ENCODE peak calls at places on chromosome X, in four cellular contexts. One of them, this sample, is unnamed.

GRCh38 chrX:63349307-63349706 is 1.8 kb downstream of the SPIN4 start:
- DNase-seq in fibroblast of lung: no peak
- DNase-seq in activated CD4-positive, alpha-beta T cell treated with anti-CD3 and anti-CD28 coated beads, Interleukin-2, amount 10 ng/mL, durations not matched to agents 7 days and 5 days: no peak
- DNase-seq in dorsolateral prefrontal cortex: no peak
- DNase-seq in this sample: no peak

GRCh38 chrX:129777218-129777768 is 2.5 kb upstream of the SASH3 start:
- DNase-seq in fibroblast of lung: no peak
- DNase-seq in activated CD4-positive, alpha-beta T cell treated with anti-CD3 and anti-CD28 coated beads, Interleukin-2, amount 10 ng/mL, durations not matched to agents 7 days and 5 days: peak
- DNase-seq in dorsolateral prefrontal cortex: no peak
- DNase-seq in this sample: peak

GRCh38 chrX:139121616-139122286 is 408.8 kb upstream of the F9 start:
- DNase-seq in fibroblast of lung: no peak
- DNase-seq in dorsolateral prefrontal cortex: no peak
- DNase-seq in activated CD4-positive, alpha-beta T cell treated with anti-CD3 and anti-CD28 coated beads, Interleukin-2, amount 10 ng/mL, durations not matched to agents 7 days and 5 days: no peak
- DNase-seq in this sample: no peak

GRCh38 chrX:24899391-24899790 is 116.4 kb downstream of the ARX start:
- DNase-seq in dorsolateral prefrontal cortex: no peak
- DNase-seq in activated CD4-positive, alpha-beta T cell treated with anti-CD3 and anti-CD28 coated beads, Interleukin-2, amount 10 ng/mL, durations not matched to agents 7 days and 5 days: no peak
- DNase-seq in fibroblast of lung: no peak
- DNase-seq in this sample: no peak

GRCh38 chrX:153728095-153728494 is 3.4 kb downstream of the ABCD1 start:
- DNase-seq in activated CD4-positive, alpha-beta T cell treated with anti-CD3 and anti-CD28 coated beads, Interleukin-2, amount 10 ng/mL, durations not matched to agents 7 days and 5 days: no peak
- DNase-seq in dorsolateral prefrontal cortex: no peak
- DNase-seq in fibroblast of lung: no peak
- DNase-seq in this sample: no peak

GRCh38 chrX:130125090-130125489 is 14.8 kb upstream of the ELF4 start:
- DNase-seq in activated CD4-positive, alpha-beta T cell treated with anti-CD3 and anti-CD28 coated beads, Interleukin-2, amount 10 ng/mL, durations not matched to agents 7 days and 5 days: no peak
- DNase-seq in dorsolateral prefrontal cortex: peak
- DNase-seq in fibroblast of lung: peak
- DNase-seq in this sample: no peak

GRCh38 chrX:119381349-119381944 is 17.7 kb upstream of the SLC25A43 start:
- DNase-seq in fibroblast of lung: no peak
- DNase-seq in activated CD4-positive, alpha-beta T cell treated with anti-CD3 and anti-CD28 coated beads, Interleukin-2, amount 10 ng/mL, durations not matched to agents 7 days and 5 days: no peak
- DNase-seq in dorsolateral prefrontal cortex: no peak
- DNase-seq in this sample: no peak

GRCh38 chrX:646228-646495 is 15.6 kb downstream of the SHOX start:
- DNase-seq in activated CD4-positive, alpha-beta T cell treated with anti-CD3 and anti-CD28 coated beads, Interleukin-2, amount 10 ng/mL, durations not matched to agents 7 days and 5 days: no peak
- DNase-seq in dorsolateral prefrontal cortex: no peak
- DNase-seq in fibroblast of lung: no peak
- DNase-seq in this sample: no peak

GRCh38 chrX:135384161-135384836 is 37.4 kb upstream of the SMIM10L2A start:
- DNase-seq in fibroblast of lung: no peak
- DNase-seq in activated CD4-positive, alpha-beta T cell treated with anti-CD3 and anti-CD28 coated beads, Interleukin-2, amount 10 ng/mL, durations not matched to agents 7 days and 5 days: peak
- DNase-seq in dorsolateral prefrontal cortex: no peak
- DNase-seq in this sample: peak

GRCh38 chrX:2889045-2889605 is 40.0 kb downstream of the ARSD start:
- DNase-seq in dorsolateral prefrontal cortex: no peak
- DNase-seq in activated CD4-positive, alpha-beta T cell treated with anti-CD3 and anti-CD28 coated beads, Interleukin-2, amount 10 ng/mL, durations not matched to agents 7 days and 5 days: no peak
- DNase-seq in fibroblast of lung: no peak
- DNase-seq in this sample: no peak

GRCh38 chrX:130295519-130296314 is 27.0 kb upstream of the ZNF280C start:
- DNase-seq in activated CD4-positive, alpha-beta T cell treated with anti-CD3 and anti-CD28 coated beads, Interleukin-2, amount 10 ng/mL, durations not matched to agents 7 days and 5 days: no peak
- DNase-seq in fibroblast of lung: no peak
- DNase-seq in dorsolateral prefrontal cortex: no peak
- DNase-seq in this sample: no peak

GRCh38 chrX:48920713-48921104 is 1.9 kb upstream of the PIM2 start:
- DNase-seq in activated CD4-positive, alpha-beta T cell treated with anti-CD3 and anti-CD28 coated beads, Interleukin-2, amount 10 ng/mL, durations not matched to agents 7 days and 5 days: no peak
- DNase-seq in fibroblast of lung: no peak
- DNase-seq in dorsolateral prefrontal cortex: no peak
- DNase-seq in this sample: no peak

GRCh38 chrX:130896026-130896425 is 7.0 kb downstream of the ENOX2 start:
- DNase-seq in activated CD4-positive, alpha-beta T cell treated with anti-CD3 and anti-CD28 coated beads, Interleukin-2, amount 10 ng/mL, durations not matched to agents 7 days and 5 days: no peak
- DNase-seq in dorsolateral prefrontal cortex: no peak
- DNase-seq in fibroblast of lung: no peak
- DNase-seq in this sample: no peak

GRCh38 chrX:27555514-27555913 is 34.6 kb upstream of the DCAF8L2 start:
- DNase-seq in activated CD4-positive, alpha-beta T cell treated with anti-CD3 and anti-CD28 coated beads, Interleukin-2, amount 10 ng/mL, durations not matched to agents 7 days and 5 days: no peak
- DNase-seq in fibroblast of lung: peak
- DNase-seq in dorsolateral prefrontal cortex: no peak
- DNase-seq in this sample: no peak

GRCh38 chrX:13219990-13220764 is 99.7 kb downstream of the ATXN3L start:
- DNase-seq in dorsolateral prefrontal cortex: no peak
- DNase-seq in activated CD4-positive, alpha-beta T cell treated with anti-CD3 and anti-CD28 coated beads, Interleukin-2, amount 10 ng/mL, durations not matched to agents 7 days and 5 days: no peak
- DNase-seq in fibroblast of lung: peak
- DNase-seq in this sample: no peak

GRCh38 chrX:102651242-102651967 is at the start of gene GPRASP1:
- DNase-seq in dorsolateral prefrontal cortex: peak
- DNase-seq in activated CD4-positive, alpha-beta T cell treated with anti-CD3 and anti-CD28 coated beads, Interleukin-2, amount 10 ng/mL, durations not matched to agents 7 days and 5 days: peak
- DNase-seq in fibroblast of lung: peak
- DNase-seq in this sample: peak

GRCh38 chrX:44482575-44482974 is 60.1 kb downstream of the FUNDC1 start:
- DNase-seq in fibroblast of lung: no peak
- DNase-seq in dorsolateral prefrontal cortex: no peak
- DNase-seq in activated CD4-positive, alpha-beta T cell treated with anti-CD3 and anti-CD28 coated beads, Interleukin-2, amount 10 ng/mL, durations not matched to agents 7 days and 5 days: no peak
- DNase-seq in this sample: no peak

GRCh38 chrX:40318796-40319195 is 221.0 kb upstream of the BCOR start:
- DNase-seq in activated CD4-positive, alpha-beta T cell treated with anti-CD3 and anti-CD28 coated beads, Interleukin-2, amount 10 ng/mL, durations not matched to agents 7 days and 5 days: no peak
- DNase-seq in fibroblast of lung: no peak
- DNase-seq in dorsolateral prefrontal cortex: no peak
- DNase-seq in this sample: no peak

GRCh38 chrX:554271-554670 is 76.3 kb upstream of the SHOX start:
- DNase-seq in activated CD4-positive, alpha-beta T cell treated with anti-CD3 and anti-CD28 coated beads, Interleukin-2, amount 10 ng/mL, durations not matched to agents 7 days and 5 days: no peak
- DNase-seq in dorsolateral prefrontal cortex: no peak
- DNase-seq in fibroblast of lung: no peak
- DNase-seq in this sample: no peak

GRCh38 chrX:16992902-16993301 is 46.4 kb downstream of the REPS2 start:
- DNase-seq in fibroblast of lung: no peak
- DNase-seq in activated CD4-positive, alpha-beta T cell treated with anti-CD3 and anti-CD28 coated beads, Interleukin-2, amount 10 ng/mL, durations not matched to agents 7 days and 5 days: no peak
- DNase-seq in dorsolateral prefrontal cortex: no peak
- DNase-seq in this sample: no peak

GRCh38 chrX:129540725-129541184 is 696 bp downstream of the OCRL start:
- DNase-seq in dorsolateral prefrontal cortex: no peak
- DNase-seq in fibroblast of lung: no peak
- DNase-seq in activated CD4-positive, alpha-beta T cell treated with anti-CD3 and anti-CD28 coated beads, Interleukin-2, amount 10 ng/mL, durations not matched to agents 7 days and 5 days: no peak
- DNase-seq in this sample: no peak

GRCh38 chrX:78375894-78376293 is 48.5 kb upstream of the CYSLTR1 start:
- DNase-seq in fibroblast of lung: no peak
- DNase-seq in dorsolateral prefrontal cortex: no peak
- DNase-seq in activated CD4-positive, alpha-beta T cell treated with anti-CD3 and anti-CD28 coated beads, Interleukin-2, amount 10 ng/mL, durations not matched to agents 7 days and 5 days: no peak
- DNase-seq in this sample: peak